ENCODE peak calls at places on chromosomes 13 and 19, in nine cellular contexts. J is heart left ventricle, V is uterus, N is AG04450, P is cardiac fibroblast, D is fibroblast of mammary gland, G is stomach, B is heart right ventricle, M is A549. K is an unnamed sample.

GRCh38 chr19:19600793-19601346 is 17.6 kb downstream of the PBX4 start:
- DNase-seq in J (no peak), V (no peak), N (no peak), P (no peak), D (no peak), G (no peak), B (no peak), M (no peak), K (no peak)

GRCh38 chr13:28049880-28050871 is 50.2 kb downstream of the FLT3 start:
- DNase-seq in J (no peak), V (no peak), N (no peak), P (no peak), D (no peak), G (no peak), B (no peak), M (no peak), K (no peak)

GRCh38 chr19:15812059-15812722 is 3.3 kb downstream of the OR10H1 start:
- DNase-seq in J (no peak), V (no peak), N (no peak), P (no peak), D (no peak), G (peak), B (no peak), M (no peak), K (no peak)

GRCh38 chr13:22828081-22828480 is 352.7 kb upstream of the SGCG start:
- DNase-seq in J (no peak), V (no peak), N (no peak), P (no peak), D (peak), G (no peak), B (no peak), M (no peak), K (no peak)

GRCh38 chr19:7257148-7258041 is 36.8 kb downstream of the INSR start:
- DNase-seq in J (no peak), V (peak), N (no peak), P (peak), D (peak), G (peak), B (peak), M (no peak), K (no peak)

GRCh38 chr19:33727331-33728028 is 69.2 kb upstream of the KCTD15 start:
- DNase-seq in J (no peak), V (no peak), N (no peak), P (no peak), D (no peak), G (no peak), B (no peak), M (no peak), K (no peak)

GRCh38 chr13:23567792-23568480 is 2.3 kb upstream of the TNFRSF19 start:
- DNase-seq in J (no peak), V (no peak), N (no peak), P (no peak), D (no peak), G (no peak), B (no peak), M (no peak), K (no peak)

GRCh38 chr19:10662384-10663251 is 8.5 kb downstream of the ILF3 start:
- DNase-seq in J (no peak), V (no peak), N (no peak), P (peak), D (peak), G (no peak), B (no peak), M (no peak), K (no peak)

GRCh38 chr13:21458816-21459701 is at the start of gene ZDHHC20:
- DNase-seq in J (peak), V (peak), N (peak), P (peak), D (peak), G (peak), B (peak), M (peak), K (peak)

GRCh38 chr13:47499358-47500150 is 501.5 kb downstream of the SUCLA2 start:
- DNase-seq in J (no peak), V (no peak), N (peak), P (peak), D (peak), G (no peak), B (no peak), M (no peak), K (peak)

GRCh38 chr13:59658027-59658735 is 505.5 kb downstream of the DIAPH3 start:
- DNase-seq in J (no peak), V (no peak), N (no peak), P (no peak), D (no peak), G (no peak), B (no peak), M (no peak), K (no peak)

GRCh38 chr13:25281937-25282332 is 5.4 kb downstream of the MTMR6 start:
- DNase-seq in J (no peak), V (no peak), N (no peak), P (no peak), D (no peak), G (no peak), B (no peak), M (no peak), K (no peak)

GRCh38 chr19:40717325-40717879 is 490 bp downstream of the ITPKC start:
- DNase-seq in J (no peak), V (no peak), N (no peak), P (no peak), D (peak), G (no peak), B (peak), M (no peak), K (no peak)

GRCh38 chr13:114313061-114313860 is 1.0 kb upstream of the CHAMP1 start:
- DNase-seq in J (no peak), V (no peak), N (no peak), P (no peak), D (peak), G (no peak), B (no peak), M (no peak), K (no peak)

GRCh38 chr19:17128820-17129219 is 53.2 kb downstream of the MYO9B start:
- DNase-seq in J (no peak), V (no peak), N (no peak), P (no peak), D (no peak), G (no peak), B (no peak), M (no peak), K (no peak)

GRCh38 chr13:110560606-110561334 is 752 bp downstream of the RAB20 start:
- DNase-seq in J (peak), V (no peak), N (no peak), P (peak), D (no peak), G (peak), B (peak), M (no peak), K (no peak)

GRCh38 chr13:25977216-25977615 is 74.6 kb downstream of the SHISA2 start:
- DNase-seq in J (no peak), V (no peak), N (no peak), P (no peak), D (no peak), G (no peak), B (no peak), M (no peak), K (no peak)

GRCh38 chr13:48146636-48147035 is 51.7 kb upstream of the MED4 start:
- DNase-seq in J (no peak), V (no peak), N (no peak), P (no peak), D (no peak), G (no peak), B (no peak), M (no peak), K (no peak)

GRCh38 chr19:4046946-4047683 is 19.6 kb downstream of the ZBTB7A start:
- DNase-seq in J (no peak), V (no peak), N (no peak), P (no peak), D (no peak), G (no peak), B (no peak), M (no peak), K (no peak)

GRCh38 chr13:53045110-53045509 is 16.5 kb downstream of the OLFM4 start:
- DNase-seq in J (no peak), V (no peak), N (no peak), P (no peak), D (no peak), G (peak), B (peak), M (no peak), K (no peak)

DNA sequence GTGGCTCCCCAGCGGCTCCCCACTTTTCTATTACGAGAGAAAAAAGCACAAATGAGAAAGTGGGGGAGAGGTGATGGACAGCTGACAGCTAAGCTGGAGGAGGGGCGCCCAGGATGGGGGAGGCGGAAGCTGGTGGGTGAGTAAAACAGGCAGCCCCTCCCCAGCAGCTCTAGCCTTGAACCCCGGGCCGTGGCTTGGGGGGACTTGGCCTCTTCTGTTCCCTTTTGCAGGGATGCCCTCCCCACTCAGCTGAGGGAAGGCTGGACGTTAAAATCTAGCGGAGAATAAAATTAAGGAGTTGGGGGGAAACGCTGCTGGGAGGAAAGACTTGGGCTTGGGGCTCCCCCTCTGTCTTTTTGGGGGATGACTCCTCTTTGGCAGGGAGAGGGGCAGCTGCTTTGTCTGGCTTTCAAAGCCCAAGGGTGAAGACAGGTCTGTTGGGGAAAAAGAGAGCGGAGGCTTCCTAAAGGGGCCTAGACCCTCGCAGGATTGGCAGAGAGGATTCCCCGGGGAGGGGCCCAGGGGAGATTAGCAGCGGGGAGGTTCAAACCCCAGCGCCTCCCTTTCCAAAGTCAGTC is 1.4 kb upstream of the SAMD1 start:
- DNase-seq in J (no peak), V (no peak), N (no peak), P (no peak), D (no peak), G (no peak), B (no peak), M (no peak), K (no peak)
- TF ChIP-seq CTCF in J (no peak), V (no peak), N (no peak), P (no peak), D (no peak), G (no peak), B (no peak), M (no peak), K (no peak)

DNA sequence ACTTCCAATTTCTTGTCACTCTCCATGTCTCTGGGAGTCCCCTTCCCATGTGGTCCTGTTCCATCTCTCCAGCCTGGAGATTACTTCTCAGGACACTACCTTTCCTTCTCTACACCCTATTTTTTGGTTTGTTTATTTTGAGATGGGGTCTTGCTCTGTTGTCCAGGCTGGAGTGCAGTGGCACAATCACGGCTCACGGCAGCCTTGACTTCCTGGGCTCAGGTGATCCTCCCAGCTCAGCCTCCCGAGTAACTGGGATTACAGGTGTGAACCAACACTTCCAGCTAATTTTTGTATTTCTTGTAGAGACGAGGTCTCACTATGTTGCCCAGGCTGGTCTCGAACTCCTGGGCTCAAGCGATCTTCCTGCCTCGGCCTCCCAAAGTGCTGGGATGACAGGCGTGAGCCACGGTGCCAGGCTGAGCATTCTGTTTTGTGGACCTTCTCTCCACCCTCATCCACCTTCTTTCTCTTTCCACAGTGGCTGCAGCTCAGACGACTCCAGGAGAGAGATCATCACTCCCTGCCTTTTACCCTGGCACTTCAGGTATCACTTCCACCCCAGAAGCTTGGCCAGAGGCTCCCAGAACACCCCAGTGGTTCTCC is 644 bp downstream of the HCST start:
- DNase-seq in J (no peak), V (no peak), N (no peak), P (no peak), D (no peak), G (no peak), B (no peak), M (no peak), K (no peak)
- H3K4me3 ChIP-seq in J (peak), V (no peak), N (no peak), P (peak), D (peak), G (peak), B (peak), M (peak), K (peak)

DNA sequence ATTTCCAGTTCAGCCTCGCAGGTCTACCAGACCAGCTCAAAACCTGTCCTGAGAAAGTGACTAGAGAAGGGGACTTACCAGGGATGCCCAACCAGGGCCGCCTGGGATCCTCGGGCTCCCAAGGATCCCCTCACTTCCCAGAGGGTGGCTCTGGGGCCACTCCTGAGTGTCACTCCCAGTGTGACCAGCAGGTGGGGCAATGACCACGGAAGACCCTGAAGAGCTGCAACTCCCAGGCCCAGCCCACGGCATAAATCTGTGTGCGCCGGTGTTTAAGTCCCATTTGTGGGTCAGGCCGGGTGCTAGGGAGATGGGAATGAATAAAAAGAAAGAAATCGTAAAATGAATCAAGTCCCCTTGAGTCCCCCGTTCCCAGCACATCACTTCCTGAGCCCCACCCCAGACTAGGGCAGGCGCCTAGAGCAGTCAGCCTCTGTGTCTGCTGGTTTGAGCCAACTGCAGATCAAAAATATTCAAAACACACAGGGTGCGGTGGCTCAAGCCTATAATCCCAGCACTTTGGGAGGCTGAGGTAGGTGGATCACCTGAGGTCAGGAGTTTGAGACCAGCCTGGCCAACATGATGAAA is 10.7 kb downstream of the PTGIR start:
- DNase-seq in J (peak), V (peak), N (no peak), P (peak), D (peak), G (peak), B (peak), M (peak), K (peak)
- TF ChIP-seq CTCF in J (peak), V (peak), N (peak), P (peak), D (peak), G (no peak), B (peak), M (peak), K (peak)

GRCh38 chr19:2488942-2489731 is 13.2 kb downstream of the GADD45B start:
- DNase-seq in J (peak), V (peak), N (no peak), P (peak), D (no peak), G (peak), B (peak), M (no peak), K (peak)

GRCh38 chr19:2487780-2488330 is 11.9 kb downstream of the GADD45B start:
- DNase-seq in J (peak), V (no peak), N (no peak), P (no peak), D (no peak), G (no peak), B (no peak), M (no peak), K (no peak)

GRCh38 chr19:2487090-2487489 is 11.2 kb downstream of the GADD45B start:
- DNase-seq in J (no peak), V (no peak), N (no peak), P (no peak), D (no peak), G (no peak), B (no peak), M (no peak), K (no peak)

GRCh38 chr19:2490659-2491058 is 14.7 kb downstream of the GADD45B start:
- DNase-seq in J (no peak), V (no peak), N (no peak), P (no peak), D (no peak), G (no peak), B (no peak), M (no peak), K (no peak)

GRCh38 chr19:2488405-2488941 is 12.5 kb downstream of the GADD45B start:
- DNase-seq in J (no peak), V (no peak), N (no peak), P (no peak), D (no peak), G (no peak), B (no peak), M (no peak), K (no peak)
- H3K4me3 ChIP-seq in J (peak), V (no peak), N (no peak), P (peak), D (peak), G (peak), B (peak), M (no peak), K (peak)